ENCODE peak calls at places on chromosomes 16 and 17, in nine cellular contexts. G, N, I, H, P, L, W, V and M are unnamed samples.

GRCh38 chr17:72237223-72237622 is 116.4 kb downstream of the SOX9 start:
- DNase-seq in G (no peak), N (no peak), I (no peak), H (no peak), P (no peak), L (no peak), W (no peak), V (no peak), M (no peak)

GRCh38 chr17:9817086-9817485 is 4.8 kb downstream of the GSG1L2 start:
- DNase-seq in G (no peak), N (peak; percentile 17), I (peak; percentile 80), H (no peak), P (no peak), L (peak; percentile 26), W (peak; percentile 24), V (peak; percentile 44), M (no peak)

GRCh38 chr16:57938936-57939871 is 31.7 kb downstream of the CNGB1 start:
- DNase-seq in G (peak; percentile 3), N (peak; percentile 80), I (no peak), H (peak; percentile 84), P (no peak), L (no peak), W (peak; percentile 72), V (peak; percentile 66), M (no peak)

GRCh38 chr17:7834554-7834890 is 505 bp downstream of the KDM6B start:
- DNase-seq in G (no peak), N (no peak), I (no peak), H (peak; percentile 53), P (peak; percentile 56), L (no peak), W (no peak), V (no peak), M (no peak)

GRCh38 chr17:73969956-73970355 is 233.5 kb upstream of the RPL38 start:
- DNase-seq in G (no peak), N (no peak), I (no peak), H (no peak), P (no peak), L (no peak), W (no peak), V (peak; percentile 35), M (no peak)

GRCh38 chr16:23966577-23966976 is 130.8 kb downstream of the PRKCB start:
- DNase-seq in G (no peak), N (no peak), I (no peak), H (no peak), P (no peak), L (no peak), W (no peak), V (no peak), M (no peak)

GRCh38 chr17:5873781-5874180 is 196.4 kb upstream of the WSCD1 start:
- DNase-seq in G (no peak), N (no peak), I (no peak), H (no peak), P (no peak), L (no peak), W (no peak), V (no peak), M (no peak)

GRCh38 chr16:17370233-17371013 is 100.3 kb downstream of the XYLT1 start:
- DNase-seq in G (no peak), N (no peak), I (no peak), H (no peak), P (no peak), L (no peak), W (no peak), V (peak; percentile 82), M (no peak)

GRCh38 chr17:34226011-34226410 is 29.1 kb upstream of the CCL2 start:
- DNase-seq in G (no peak), N (peak; percentile 66), I (no peak), H (no peak), P (no peak), L (no peak), W (no peak), V (peak; percentile 30), M (no peak)

GRCh38 chr16:70664325-70665112 is 18.2 kb downstream of the IL34 start:
- DNase-seq in G (no peak), N (no peak), I (no peak), H (no peak), P (no peak), L (no peak), W (no peak), V (no peak), M (no peak)

GRCh38 chr17:31231852-31232251 is 65.2 kb downstream of the OMG start:
- DNase-seq in G (no peak), N (no peak), I (no peak), H (no peak), P (no peak), L (no peak), W (no peak), V (no peak), M (no peak)